ENCODE peak calls at places on chromosome 1, in eight cellular contexts. M, R, A, Y, Q, C, S and P are unnamed samples.

GRCh38 chr1:91091812-91092211 is 70.0 kb upstream of the ZNF644 start:
- DNase-seq in Y (no peak), R (no peak), M (no peak), A (no peak), Q (no peak), S (no peak), C (no peak), P (no peak)

GRCh38 chr1:45979074-45979777 is 153.2 kb downstream of the PIK3R3 start:
- DNase-seq in S (peak), M (no peak), Q (no peak), A (no peak), Y (no peak), C (peak), R (peak), P (peak)

GRCh38 chr1:110148961-110149360 is 1.3 kb upstream of the SLC6A17 start:
- DNase-seq in Q (no peak), C (no peak), M (no peak), S (peak), R (no peak), A (peak), Y (no peak), P (no peak)

GRCh38 chr1:174190800-174191199 is 31.5 kb downstream of the RABGAP1L start:
- DNase-seq in R (no peak), C (no peak), S (no peak), Q (no peak), M (no peak), Y (no peak), A (no peak), P (no peak)

GRCh38 chr1:53588053-53588779 is 129.0 kb downstream of the DMRTB1 start:
- DNase-seq in R (no peak), A (no peak), Y (no peak), Q (no peak), M (no peak), S (no peak), C (no peak), P (no peak)

GRCh38 chr1:174448964-174449363 is 1.2 kb downstream of the GPR52 start:
- DNase-seq in S (no peak), Y (no peak), R (no peak), C (no peak), Q (no peak), A (no peak), M (no peak), P (no peak)

GRCh38 chr1:29579821-29580425 is 343.6 kb downstream of the PTPRU start:
- DNase-seq in A (no peak), Y (peak), C (no peak), M (no peak), Q (no peak), R (peak), S (no peak), P (no peak)

GRCh38 chr1:244751271-244751895 is 84.1 kb upstream of the COX20 start:
- DNase-seq in R (no peak), Y (no peak), A (no peak), C (no peak), Q (no peak), S (peak), M (no peak), P (no peak)

GRCh38 chr1:20233394-20233793 is 47.1 kb upstream of the PLA2G2C start:
- DNase-seq in M (no peak), S (no peak), Y (peak), R (no peak), A (peak), Q (no peak), C (no peak), P (no peak)

GRCh38 chr1:211942583-211942982 is 92.8 kb downstream of the INTS7 start:
- DNase-seq in C (no peak), M (no peak), Q (no peak), R (no peak), A (no peak), S (no peak), Y (no peak), P (no peak)

GRCh38 chr1:43466403-43466802 is 12.7 kb upstream of the HYI start:
- DNase-seq in M (no peak), S (no peak), Y (no peak), A (no peak), R (no peak), Q (no peak), C (no peak), P (no peak)

GRCh38 chr1:223401873-223402789 is 8.9 kb downstream of the CCDC185 start:
- DNase-seq in S (no peak), C (no peak), Y (no peak), M (no peak), R (peak), A (no peak), Q (no peak), P (no peak)

GRCh38 chr1:11391327-11391726 is 87.6 kb upstream of the DISP3 start:
- DNase-seq in C (no peak), S (no peak), R (no peak), Y (no peak), A (no peak), M (no peak), Q (no peak), P (no peak)

GRCh38 chr1:159197767-159198557 is 6.7 kb upstream of the ACKR1 start:
- DNase-seq in R (peak), A (peak), Y (peak), C (peak), Q (peak), M (no peak), S (peak), P (peak)

GRCh38 chr1:86779308-86780191 is 75.2 kb downstream of the SH3GLB1 start:
- DNase-seq in A (no peak), Y (peak), C (no peak), M (no peak), S (no peak), Q (no peak), R (peak), P (no peak)

GRCh38 chr1:117579221-117579906 is 26.5 kb upstream of the TENT5C start:
- DNase-seq in R (no peak), M (no peak), Y (no peak), C (no peak), A (no peak), S (no peak), Q (no peak), P (no peak)

GRCh38 chr1:240602189-240602588 is 9.8 kb downstream of the GREM2 start:
- DNase-seq in Y (no peak), C (no peak), A (no peak), S (no peak), Q (no peak), M (no peak), R (no peak), P (no peak)

GRCh38 chr1:204927673-204928641 is 57.3 kb downstream of the NFASC start:
- DNase-seq in Q (no peak), A (no peak), M (no peak), Y (no peak), S (no peak), R (no peak), C (no peak), P (no peak)

GRCh38 chr1:234597894-234598293 is 12.1 kb downstream of the IRF2BP2 start:
- DNase-seq in Y (peak), C (no peak), S (peak), R (peak), M (no peak), A (peak), Q (no peak), P (no peak)

GRCh38 chr1:217014066-217014465 is 290.8 kb upstream of the ESRRG start:
- DNase-seq in Y (no peak), C (no peak), M (no peak), A (no peak), S (no peak), R (no peak), Q (no peak), P (no peak)

GRCh38 chr1:9655836-9656235 is 4.3 kb downstream of the PIK3CD start:
- DNase-seq in Y (no peak), M (no peak), A (no peak), Q (no peak), S (no peak), R (no peak), C (no peak), P (no peak)

GRCh38 chr1:208850441-208850840 is 606.3 kb upstream of the PLXNA2 start:
- DNase-seq in M (no peak), Y (no peak), C (no peak), R (peak), S (no peak), Q (no peak), A (no peak), P (no peak)

GRCh38 chr1:26191739-26192138 is 1.3 kb downstream of the CATSPER4 start:
- DNase-seq in S (no peak), C (no peak), Y (no peak), M (no peak), A (no peak), R (no peak), Q (no peak), P (no peak)

GRCh38 chr1:2628933-2629626 is 3.7 kb downstream of the MMEL1 start:
- DNase-seq in M (no peak), S (no peak), Q (no peak), Y (no peak), C (no peak), R (no peak), A (no peak), P (no peak)

GRCh38 chr1:43382027-43382771 is 7.4 kb downstream of the MED8 start:
- DNase-seq in C (no peak), S (peak), A (no peak), Q (no peak), Y (no peak), R (no peak), M (no peak), P (no peak)

GRCh38 chr1:111139234-111139955 is 498 bp downstream of the DRAM2 start:
- DNase-seq in R (peak), Y (peak), S (peak), C (peak), A (peak), Q (no peak), M (no peak), P (peak)

GRCh38 chr1:41751804-41752513 is 166.8 kb downstream of the HIVEP3 start:
- DNase-seq in A (peak), Y (peak), M (no peak), R (peak), S (no peak), Q (no peak), C (peak), P (peak)

GRCh38 chr1:42756956-42757891 is 9.6 kb downstream of the P3H1 start:
- DNase-seq in R (peak), S (peak), M (no peak), Q (no peak), Y (peak), C (no peak), A (peak), P (peak)

GRCh38 chr1:185337221-185337620 is 20.2 kb upstream of the IVNS1ABP start:
- DNase-seq in A (no peak), Y (peak), M (no peak), C (no peak), S (no peak), Q (no peak), R (no peak), P (no peak)

GRCh38 chr1:241957692-241958494 is at the start of gene BECN2:
- DNase-seq in Y (no peak), A (no peak), S (no peak), M (no peak), Q (no peak), C (no peak), R (no peak), P (no peak)